ENCODE peak calls at places on chromosome 4, in ten cellular contexts. One of them, this sample, is unnamed.

GRCh38 chr4:27128431-27128830 is 267.8 kb downstream of the STIM2 start:
- DNase-seq in OCI-LY7: no peak
- DNase-seq in lower leg skin: no peak
- DNase-seq in colonic mucosa: no peak
- DNase-seq in lower lobe of right lung: no peak
- DNase-seq in HCT116: no peak
- DNase-seq in fibroblast of mammary gland: no peak
- DNase-seq in MM.1S: no peak
- DNase-seq in astrocyte of the cerebellum: no peak
- DNase-seq in mammary epithelial cell: no peak
- DNase-seq in this sample: no peak

GRCh38 chr4:128345650-128346049 is 58.0 kb upstream of the PGRMC2 start:
- DNase-seq in fibroblast of mammary gland: no peak
- DNase-seq in MM.1S: no peak
- DNase-seq in OCI-LY7: no peak
- DNase-seq in colonic mucosa: no peak
- DNase-seq in lower lobe of right lung: no peak
- DNase-seq in HCT116: no peak
- DNase-seq in astrocyte of the cerebellum: no peak
- DNase-seq in lower leg skin: no peak
- DNase-seq in mammary epithelial cell: no peak
- DNase-seq in this sample: no peak

GRCh38 chr4:25174674-25175073 is 14.4 kb upstream of the SEPSECS start:
- DNase-seq in HCT116: no peak
- DNase-seq in lower leg skin: no peak
- DNase-seq in fibroblast of mammary gland: peak
- DNase-seq in lower lobe of right lung: no peak
- DNase-seq in astrocyte of the cerebellum: no peak
- DNase-seq in MM.1S: no peak
- DNase-seq in colonic mucosa: no peak
- DNase-seq in mammary epithelial cell: peak
- DNase-seq in OCI-LY7: no peak
- DNase-seq in this sample: no peak

GRCh38 chr4:18954538-18954937 is 933.0 kb upstream of the LCORL start:
- DNase-seq in colonic mucosa: no peak
- DNase-seq in lower lobe of right lung: no peak
- DNase-seq in mammary epithelial cell: no peak
- DNase-seq in astrocyte of the cerebellum: no peak
- DNase-seq in OCI-LY7: no peak
- DNase-seq in lower leg skin: no peak
- DNase-seq in MM.1S: no peak
- DNase-seq in HCT116: no peak
- DNase-seq in fibroblast of mammary gland: no peak
- DNase-seq in this sample: peak

GRCh38 chr4:25694466-25694865 is 38.8 kb downstream of the SLC34A2 start:
- DNase-seq in HCT116: no peak
- DNase-seq in OCI-LY7: no peak
- DNase-seq in mammary epithelial cell: no peak
- DNase-seq in lower lobe of right lung: no peak
- DNase-seq in lower leg skin: no peak
- DNase-seq in astrocyte of the cerebellum: no peak
- DNase-seq in fibroblast of mammary gland: peak
- DNase-seq in colonic mucosa: no peak
- DNase-seq in MM.1S: no peak
- DNase-seq in this sample: no peak

GRCh38 chr4:176838611-176839411 is 46.1 kb upstream of the VEGFC start:
- DNase-seq in MM.1S: no peak
- DNase-seq in lower leg skin: no peak
- DNase-seq in mammary epithelial cell: peak
- DNase-seq in OCI-LY7: no peak
- DNase-seq in HCT116: no peak
- DNase-seq in lower lobe of right lung: no peak
- DNase-seq in astrocyte of the cerebellum: peak
- DNase-seq in colonic mucosa: no peak
- DNase-seq in fibroblast of mammary gland: peak
- DNase-seq in this sample: peak

GRCh38 chr4:60461551-60461950 is 738.6 kb upstream of the ADGRL3 start:
- DNase-seq in colonic mucosa: no peak
- DNase-seq in MM.1S: no peak
- DNase-seq in mammary epithelial cell: no peak
- DNase-seq in HCT116: no peak
- DNase-seq in OCI-LY7: no peak
- DNase-seq in lower leg skin: no peak
- DNase-seq in astrocyte of the cerebellum: no peak
- DNase-seq in fibroblast of mammary gland: no peak
- DNase-seq in lower lobe of right lung: no peak
- DNase-seq in this sample: no peak

GRCh38 chr4:105555409-105555808 is 3.0 kb downstream of the ARHGEF38 start:
- DNase-seq in fibroblast of mammary gland: no peak
- DNase-seq in lower leg skin: no peak
- DNase-seq in mammary epithelial cell: no peak
- DNase-seq in HCT116: no peak
- DNase-seq in colonic mucosa: no peak
- DNase-seq in MM.1S: no peak
- DNase-seq in astrocyte of the cerebellum: no peak
- DNase-seq in OCI-LY7: no peak
- DNase-seq in lower lobe of right lung: no peak
- DNase-seq in this sample: no peak

GRCh38 chr4:154743683-154744340 is at the start of gene LRAT:
- DNase-seq in lower lobe of right lung: peak
- DNase-seq in astrocyte of the cerebellum: no peak
- DNase-seq in HCT116: peak
- DNase-seq in lower leg skin: no peak
- DNase-seq in MM.1S: no peak
- DNase-seq in colonic mucosa: peak
- DNase-seq in mammary epithelial cell: peak
- DNase-seq in fibroblast of mammary gland: peak
- DNase-seq in OCI-LY7: no peak
- DNase-seq in this sample: no peak

GRCh38 chr4:69095301-69095731 is 958 bp upstream of the UGT2B7 start:
- DNase-seq in astrocyte of the cerebellum: peak
- DNase-seq in MM.1S: no peak
- DNase-seq in fibroblast of mammary gland: peak
- DNase-seq in lower lobe of right lung: no peak
- DNase-seq in lower leg skin: no peak
- DNase-seq in OCI-LY7: no peak
- DNase-seq in colonic mucosa: no peak
- DNase-seq in HCT116: no peak
- DNase-seq in mammary epithelial cell: peak
- DNase-seq in this sample: peak

GRCh38 chr4:110475881-110476818 is at the start of gene ENPEP:
- DNase-seq in colonic mucosa: peak
- DNase-seq in HCT116: no peak
- DNase-seq in astrocyte of the cerebellum: no peak
- DNase-seq in MM.1S: no peak
- DNase-seq in OCI-LY7: no peak
- DNase-seq in lower lobe of right lung: no peak
- DNase-seq in fibroblast of mammary gland: peak
- DNase-seq in mammary epithelial cell: no peak
- DNase-seq in lower leg skin: peak
- DNase-seq in this sample: no peak

GRCh38 chr4:997375-998071 is 4.3 kb upstream of the SLC26A1 start:
- DNase-seq in lower lobe of right lung: no peak
- DNase-seq in fibroblast of mammary gland: no peak
- DNase-seq in OCI-LY7: no peak
- DNase-seq in MM.1S: no peak
- DNase-seq in HCT116: no peak
- DNase-seq in lower leg skin: no peak
- DNase-seq in astrocyte of the cerebellum: no peak
- DNase-seq in colonic mucosa: no peak
- DNase-seq in mammary epithelial cell: no peak
- DNase-seq in this sample: no peak

GRCh38 chr4:996030-996993 is 3.1 kb upstream of the SLC26A1 start:
- DNase-seq in MM.1S: no peak
- DNase-seq in OCI-LY7: no peak
- DNase-seq in colonic mucosa: no peak
- DNase-seq in mammary epithelial cell: no peak
- DNase-seq in lower leg skin: no peak
- DNase-seq in fibroblast of mammary gland: no peak
- DNase-seq in lower lobe of right lung: no peak
- DNase-seq in astrocyte of the cerebellum: no peak
- DNase-seq in HCT116: no peak
- DNase-seq in this sample: no peak

GRCh38 chr4:995311-996026 is 2.3 kb upstream of the SLC26A1 start:
- DNase-seq in MM.1S: no peak
- DNase-seq in lower leg skin: no peak
- DNase-seq in colonic mucosa: no peak
- DNase-seq in lower lobe of right lung: no peak
- DNase-seq in fibroblast of mammary gland: no peak
- DNase-seq in OCI-LY7: no peak
- DNase-seq in mammary epithelial cell: no peak
- DNase-seq in HCT116: no peak
- DNase-seq in astrocyte of the cerebellum: no peak
- DNase-seq in this sample: no peak

GRCh38 chr4:998096-998691 is 5.0 kb upstream of the SLC26A1 start:
- DNase-seq in astrocyte of the cerebellum: no peak
- DNase-seq in mammary epithelial cell: no peak
- DNase-seq in lower leg skin: no peak
- DNase-seq in HCT116: no peak
- DNase-seq in MM.1S: no peak
- DNase-seq in OCI-LY7: no peak
- DNase-seq in fibroblast of mammary gland: no peak
- DNase-seq in lower lobe of right lung: no peak
- DNase-seq in colonic mucosa: no peak
- DNase-seq in this sample: no peak

DNA sequence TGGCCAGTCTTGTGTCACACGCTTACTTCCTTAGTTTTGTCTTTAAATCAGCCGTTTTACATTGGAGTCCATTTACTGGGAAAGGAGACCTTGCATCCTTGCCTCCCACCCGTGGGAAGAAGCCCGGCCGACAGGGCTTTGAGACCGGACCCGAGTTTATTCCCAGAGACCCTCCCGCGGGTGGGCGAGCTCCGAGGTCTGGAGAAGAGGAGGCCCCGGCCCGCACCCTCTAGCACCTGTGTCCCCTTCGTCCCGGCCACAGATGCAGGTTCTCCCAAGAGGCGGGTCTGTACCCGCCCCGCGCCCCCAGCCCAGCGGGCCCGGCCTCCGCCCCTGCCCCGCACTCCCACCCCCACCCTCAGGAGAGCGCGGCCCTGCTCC is 3.8 kb upstream of the SLC26A1 start:
- DNase-seq in MM.1S: no peak
- DNase-seq in OCI-LY7: no peak
- DNase-seq in lower lobe of right lung: no peak
- DNase-seq in HCT116: no peak
- DNase-seq in colonic mucosa: no peak
- DNase-seq in lower leg skin: no peak
- DNase-seq in fibroblast of mammary gland: no peak
- DNase-seq in mammary epithelial cell: no peak
- DNase-seq in astrocyte of the cerebellum: no peak
- DNase-seq in this sample: no peak
- H3K4me3 ChIP-seq in MM.1S: no peak
- H3K4me3 ChIP-seq in OCI-LY7: no peak
- H3K4me3 ChIP-seq in lower lobe of right lung: peak
- H3K4me3 ChIP-seq in HCT116: no peak
- H3K4me3 ChIP-seq in colonic mucosa: no peak
- H3K4me3 ChIP-seq in lower leg skin: no peak
- H3K4me3 ChIP-seq in fibroblast of mammary gland: no peak
- H3K4me3 ChIP-seq in mammary epithelial cell: no peak
- H3K4me3 ChIP-seq in astrocyte of the cerebellum: no peak
- H3K4me3 ChIP-seq in this sample: peak

DNA sequence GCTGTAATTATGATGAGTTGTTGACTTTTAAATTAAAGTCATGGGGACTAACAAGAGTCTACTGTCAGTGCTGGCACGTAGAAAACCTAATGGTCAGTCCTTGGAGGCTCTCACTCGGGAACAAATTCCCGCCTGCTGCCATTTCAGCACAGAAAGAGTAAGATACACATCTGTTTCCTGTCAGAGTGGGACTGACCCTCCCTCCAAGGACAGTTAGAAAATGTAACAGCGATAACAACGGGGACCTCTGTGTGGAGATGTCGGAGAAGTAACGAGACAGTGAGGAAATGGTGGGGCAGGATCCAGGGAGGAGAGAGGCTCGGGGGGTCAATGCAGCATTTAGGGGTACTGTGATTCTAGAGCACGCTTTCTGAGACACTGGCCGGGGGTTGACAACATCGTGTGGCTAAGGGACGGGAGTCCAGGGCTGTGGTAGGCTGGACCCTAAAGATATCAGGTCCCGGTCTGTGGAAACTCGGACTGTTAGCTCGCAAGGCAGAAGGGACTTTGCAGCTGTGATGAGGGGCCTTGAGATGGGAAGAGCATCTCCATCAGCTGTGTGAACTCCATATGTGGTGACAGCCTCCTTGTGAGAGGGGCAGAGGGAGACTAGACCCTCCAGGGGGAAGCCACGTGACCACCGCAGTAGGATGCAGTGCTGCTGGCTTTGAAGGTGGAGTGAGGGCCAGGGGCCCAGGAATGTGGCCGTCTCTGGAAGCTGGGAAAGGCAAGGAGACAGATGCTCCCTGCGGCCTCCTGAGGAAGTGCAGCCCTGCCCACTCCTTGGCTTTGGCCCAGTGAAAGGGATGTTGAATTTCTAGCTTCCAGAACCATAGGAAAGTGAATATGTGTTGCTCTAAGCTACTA is 35.8 kb upstream of the SORCS2 start:
- DNase-seq in fibroblast of mammary gland: peak
- DNase-seq in lower leg skin: no peak
- DNase-seq in astrocyte of the cerebellum: no peak
- DNase-seq in mammary epithelial cell: no peak
- DNase-seq in lower lobe of right lung: peak
- DNase-seq in HCT116: no peak
- DNase-seq in colonic mucosa: peak
- DNase-seq in OCI-LY7: no peak
- DNase-seq in MM.1S: no peak
- DNase-seq in this sample: no peak
- TF ChIP-seq CTCF in fibroblast of mammary gland: peak
- TF ChIP-seq CTCF in lower leg skin: no peak
- TF ChIP-seq CTCF in astrocyte of the cerebellum: peak
- TF ChIP-seq CTCF in mammary epithelial cell: peak
- TF ChIP-seq CTCF in lower lobe of right lung: peak
- TF ChIP-seq CTCF in HCT116: peak
- TF ChIP-seq CTCF in colonic mucosa: peak
- TF ChIP-seq CTCF in OCI-LY7: peak
- TF ChIP-seq CTCF in MM.1S: peak
- TF ChIP-seq CTCF in this sample: peak

DNA sequence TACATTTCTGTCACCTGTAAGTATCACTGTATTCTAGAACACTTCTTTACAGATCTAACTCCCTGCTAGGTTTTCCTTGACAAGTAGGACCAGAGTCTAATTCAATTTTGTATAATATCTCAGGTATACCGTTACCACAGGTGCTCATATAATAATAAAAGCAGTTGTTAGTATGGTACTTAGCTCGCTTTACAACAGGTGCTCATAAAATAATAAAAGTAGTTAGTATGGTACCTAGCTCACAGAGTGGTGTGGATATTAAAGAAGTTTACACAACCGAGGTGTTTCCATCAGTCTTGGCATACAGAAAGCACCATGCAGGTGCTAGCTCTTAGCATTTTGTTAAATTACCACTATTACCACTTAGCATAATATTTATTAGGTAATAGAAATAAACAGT is 32.9 kb upstream of the FGFBP2 start:
- DNase-seq in astrocyte of the cerebellum: no peak
- DNase-seq in fibroblast of mammary gland: no peak
- DNase-seq in MM.1S: no peak
- DNase-seq in lower lobe of right lung: no peak
- DNase-seq in HCT116: no peak
- DNase-seq in colonic mucosa: no peak
- DNase-seq in mammary epithelial cell: no peak
- DNase-seq in OCI-LY7: no peak
- DNase-seq in lower leg skin: no peak
- DNase-seq in this sample: no peak
- H3K4me3 ChIP-seq in astrocyte of the cerebellum: no peak
- H3K4me3 ChIP-seq in fibroblast of mammary gland: no peak
- H3K4me3 ChIP-seq in MM.1S: no peak
- H3K4me3 ChIP-seq in lower lobe of right lung: no peak
- H3K4me3 ChIP-seq in HCT116: no peak
- H3K4me3 ChIP-seq in colonic mucosa: no peak
- H3K4me3 ChIP-seq in mammary epithelial cell: no peak
- H3K4me3 ChIP-seq in OCI-LY7: no peak
- H3K4me3 ChIP-seq in lower leg skin: no peak
- H3K4me3 ChIP-seq in this sample: no peak

GRCh38 chr4:149645790-149646189 is 169.9 kb downstream of the IQCM start:
- DNase-seq in mammary epithelial cell: no peak
- DNase-seq in lower lobe of right lung: no peak
- DNase-seq in MM.1S: no peak
- DNase-seq in astrocyte of the cerebellum: no peak
- DNase-seq in HCT116: no peak
- DNase-seq in fibroblast of mammary gland: no peak
- DNase-seq in OCI-LY7: no peak
- DNase-seq in lower leg skin: no peak
- DNase-seq in colonic mucosa: no peak
- DNase-seq in this sample: no peak
- TF ChIP-seq CTCF in mammary epithelial cell: peak
- TF ChIP-seq CTCF in lower lobe of right lung: no peak
- TF ChIP-seq CTCF in MM.1S: no peak
- TF ChIP-seq CTCF in astrocyte of the cerebellum: no peak
- TF ChIP-seq CTCF in HCT116: peak
- TF ChIP-seq CTCF in fibroblast of mammary gland: no peak
- TF ChIP-seq CTCF in OCI-LY7: no peak
- TF ChIP-seq CTCF in lower leg skin: no peak
- TF ChIP-seq CTCF in colonic mucosa: no peak
- TF ChIP-seq CTCF in this sample: peak